ENCODE peak calls at places on chromosomes 6 and 20, in four cellular contexts. One of them, this sample, is unnamed.
A peak's percentile ranks its signal among the peaks of the same experiment; 100 is the strongest.

GRCh38 chr6:13418838-13419237 is 68.6 kb downstream of the GFOD1 start:
- DNase-seq in fibroblast of lung: no peak
- DNase-seq in MM.1S: no peak
- DNase-seq in foreskin keratinocyte: no peak
- DNase-seq in this sample: no peak

GRCh38 chr20:5148581-5148980 is 21.8 kb downstream of the CDS2 start:
- DNase-seq in foreskin keratinocyte: no peak
- DNase-seq in fibroblast of lung: no peak
- DNase-seq in MM.1S: no peak
- DNase-seq in this sample: no peak

GRCh38 chr6:139027620-139028182 is 844 bp upstream of the ABRACL start:
- DNase-seq in MM.1S: peak; percentile 7
- DNase-seq in fibroblast of lung: peak; percentile 45
- DNase-seq in foreskin keratinocyte: peak; percentile 61
- DNase-seq in this sample: peak; percentile 51

GRCh38 chr6:2725999-2726567 is 24.6 kb downstream of the MYLK4 start:
- DNase-seq in foreskin keratinocyte: no peak
- DNase-seq in fibroblast of lung: peak; percentile 79
- DNase-seq in MM.1S: no peak
- DNase-seq in this sample: peak; percentile 60

GRCh38 chr20:35849726-35850125 is 77.9 kb downstream of the PHF20 start:
- DNase-seq in MM.1S: no peak
- DNase-seq in fibroblast of lung: no peak
- DNase-seq in foreskin keratinocyte: no peak
- DNase-seq in this sample: no peak

GRCh38 chr6:63643862-63644261 is 8.3 kb downstream of the PHF3 start:
- DNase-seq in MM.1S: peak; percentile 25
- DNase-seq in fibroblast of lung: peak; percentile 16
- DNase-seq in foreskin keratinocyte: no peak
- DNase-seq in this sample: peak; percentile 15

GRCh38 chr6:108702106-108702851 is 141.6 kb downstream of the FOXO3 start:
- DNase-seq in fibroblast of lung: no peak
- DNase-seq in MM.1S: no peak
- DNase-seq in foreskin keratinocyte: no peak
- DNase-seq in this sample: no peak

GRCh38 chr6:41984623-41985022 is 43.0 kb upstream of the CCND3 start:
- DNase-seq in fibroblast of lung: no peak
- DNase-seq in foreskin keratinocyte: no peak
- DNase-seq in MM.1S: no peak
- DNase-seq in this sample: no peak

GRCh38 chr6:44489912-44490604 is 102.6 kb downstream of the CDC5L start:
- DNase-seq in MM.1S: no peak
- DNase-seq in foreskin keratinocyte: peak; percentile 97
- DNase-seq in fibroblast of lung: peak; percentile 99
- DNase-seq in this sample: no peak

GRCh38 chr20:57585466-57586213 is 24.7 kb downstream of the PCK1 start:
- DNase-seq in fibroblast of lung: no peak
- DNase-seq in MM.1S: no peak
- DNase-seq in foreskin keratinocyte: no peak
- DNase-seq in this sample: no peak

GRCh38 chr6:160093061-160093460 is 28.6 kb upstream of the SLC22A1 start:
- DNase-seq in fibroblast of lung: no peak
- DNase-seq in foreskin keratinocyte: no peak
- DNase-seq in MM.1S: no peak
- DNase-seq in this sample: no peak

GRCh38 chr20:11553603-11554002 is 364.1 kb upstream of the BTBD3 start:
- DNase-seq in MM.1S: no peak
- DNase-seq in foreskin keratinocyte: peak; percentile 19
- DNase-seq in fibroblast of lung: no peak
- DNase-seq in this sample: no peak

GRCh38 chr6:19714415-19715165 is 122.6 kb upstream of the ID4 start:
- DNase-seq in foreskin keratinocyte: no peak
- DNase-seq in fibroblast of lung: peak; percentile 34
- DNase-seq in MM.1S: no peak
- DNase-seq in this sample: no peak

GRCh38 chr6:143697401-143697800 is 19.6 kb downstream of the PHACTR2 start:
- DNase-seq in foreskin keratinocyte: no peak
- DNase-seq in MM.1S: no peak
- DNase-seq in fibroblast of lung: no peak
- DNase-seq in this sample: no peak

GRCh38 chr6:106631356-106631755 is 2.0 kb downstream of the QRSL1 start:
- DNase-seq in fibroblast of lung: peak; percentile 16
- DNase-seq in MM.1S: no peak
- DNase-seq in foreskin keratinocyte: no peak
- DNase-seq in this sample: no peak

GRCh38 chr6:108114861-108115597 is 40.5 kb upstream of the OSTM1 start:
- DNase-seq in MM.1S: no peak
- DNase-seq in fibroblast of lung: peak; percentile 82
- DNase-seq in foreskin keratinocyte: peak; percentile 42
- DNase-seq in this sample: no peak

DNA sequence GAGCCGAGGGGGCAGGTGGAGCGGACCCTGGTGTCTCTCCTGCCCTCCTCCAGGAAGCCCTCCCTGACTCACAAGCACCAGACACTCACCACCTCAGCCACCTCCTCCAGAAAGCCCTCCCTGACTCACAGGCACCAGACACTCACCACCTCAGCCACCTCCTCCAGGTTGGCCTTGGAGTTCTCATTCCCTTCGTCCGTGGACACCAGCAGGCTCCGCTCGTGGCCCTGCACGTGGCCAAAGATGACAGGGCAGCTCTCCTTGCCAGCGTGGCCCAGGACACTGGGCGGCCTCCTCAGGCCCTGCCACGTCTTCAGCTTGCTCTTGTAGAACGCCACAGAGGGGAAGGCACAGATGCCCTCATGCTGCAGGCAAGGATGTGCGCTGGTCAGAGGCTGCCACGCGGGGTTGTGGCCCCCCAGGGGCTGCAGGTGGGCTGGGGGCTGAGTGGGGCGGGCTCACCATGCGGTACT is 6.4 kb downstream of the FNDC11 start:
- DNase-seq in MM.1S: no peak
- DNase-seq in fibroblast of lung: no peak
- DNase-seq in foreskin keratinocyte: no peak
- DNase-seq in this sample: no peak
- TF ChIP-seq CTCF in MM.1S: no peak
- TF ChIP-seq CTCF in fibroblast of lung: no peak
- TF ChIP-seq CTCF in foreskin keratinocyte: no peak
- TF ChIP-seq CTCF in this sample: no peak

GRCh38 chr6:165858571-165858970 is 195.5 kb upstream of the PDE10A start:
- DNase-seq in MM.1S: no peak
- DNase-seq in foreskin keratinocyte: no peak
- DNase-seq in fibroblast of lung: no peak
- DNase-seq in this sample: no peak
- TF ChIP-seq CTCF in MM.1S: no peak
- TF ChIP-seq CTCF in foreskin keratinocyte: no peak
- TF ChIP-seq CTCF in fibroblast of lung: no peak
- TF ChIP-seq CTCF in this sample: no peak

GRCh38 chr6:100173211-100173610 is 179.2 kb upstream of the MCHR2 start:
- DNase-seq in foreskin keratinocyte: no peak
- DNase-seq in MM.1S: no peak
- DNase-seq in fibroblast of lung: no peak
- DNase-seq in this sample: no peak

GRCh38 chr6:100175814-100176275 is 181.8 kb upstream of the MCHR2 start:
- DNase-seq in fibroblast of lung: peak; percentile 95
- DNase-seq in foreskin keratinocyte: no peak
- DNase-seq in MM.1S: no peak
- DNase-seq in this sample: no peak

GRCh38 chr6:100176951-100177710 is 183.1 kb upstream of the MCHR2 start:
- DNase-seq in foreskin keratinocyte: no peak
- DNase-seq in fibroblast of lung: peak; percentile 2
- DNase-seq in MM.1S: no peak
- DNase-seq in this sample: no peak

GRCh38 chr6:100177956-100178355 is 183.9 kb upstream of the MCHR2 start:
- DNase-seq in foreskin keratinocyte: no peak
- DNase-seq in fibroblast of lung: peak; percentile 5
- DNase-seq in MM.1S: no peak
- DNase-seq in this sample: no peak

DNA sequence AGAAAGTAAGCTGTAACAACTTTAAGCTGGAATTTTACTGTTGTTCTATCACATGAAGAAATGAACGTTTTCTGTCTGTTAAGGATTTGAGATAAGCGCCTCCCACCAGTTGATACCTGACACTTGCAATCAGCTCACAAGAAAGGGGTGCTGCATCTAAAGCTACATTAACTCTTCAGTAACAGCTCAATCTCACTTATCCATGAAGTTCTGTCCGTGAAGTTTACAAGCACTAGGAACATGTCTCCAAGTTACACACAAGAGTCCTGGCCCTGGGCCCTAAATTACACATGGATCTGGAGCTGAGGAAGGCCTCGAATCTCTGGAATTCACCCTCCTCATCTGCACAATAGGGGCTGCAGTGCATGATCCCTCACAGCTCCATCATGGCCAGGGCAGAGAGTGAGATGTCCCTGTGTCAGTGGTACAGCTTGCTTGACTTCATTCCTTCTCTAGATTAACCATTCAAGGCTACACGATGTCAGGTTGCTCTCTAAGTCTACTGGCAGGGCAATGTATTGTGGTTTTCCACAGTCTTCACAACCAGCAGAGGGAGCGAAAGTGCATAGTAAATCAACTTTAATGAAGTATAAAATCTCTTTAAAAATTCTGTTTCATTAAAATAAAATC is 182.4 kb upstream of the MCHR2 start:
- DNase-seq in MM.1S: peak; percentile 9
- DNase-seq in foreskin keratinocyte: peak; percentile 31
- DNase-seq in fibroblast of lung: peak; percentile 62
- DNase-seq in this sample: no peak
- TF ChIP-seq CTCF in MM.1S: peak; percentile 43
- TF ChIP-seq CTCF in foreskin keratinocyte: peak; percentile 69
- TF ChIP-seq CTCF in fibroblast of lung: peak; percentile 65
- TF ChIP-seq CTCF in this sample: peak; percentile 27

GRCh38 chr20:20051767-20052073 is 546 bp downstream of the CRNKL1 start:
- DNase-seq in foreskin keratinocyte: no peak
- DNase-seq in MM.1S: no peak
- DNase-seq in fibroblast of lung: no peak
- DNase-seq in this sample: peak; percentile 11

DNA sequence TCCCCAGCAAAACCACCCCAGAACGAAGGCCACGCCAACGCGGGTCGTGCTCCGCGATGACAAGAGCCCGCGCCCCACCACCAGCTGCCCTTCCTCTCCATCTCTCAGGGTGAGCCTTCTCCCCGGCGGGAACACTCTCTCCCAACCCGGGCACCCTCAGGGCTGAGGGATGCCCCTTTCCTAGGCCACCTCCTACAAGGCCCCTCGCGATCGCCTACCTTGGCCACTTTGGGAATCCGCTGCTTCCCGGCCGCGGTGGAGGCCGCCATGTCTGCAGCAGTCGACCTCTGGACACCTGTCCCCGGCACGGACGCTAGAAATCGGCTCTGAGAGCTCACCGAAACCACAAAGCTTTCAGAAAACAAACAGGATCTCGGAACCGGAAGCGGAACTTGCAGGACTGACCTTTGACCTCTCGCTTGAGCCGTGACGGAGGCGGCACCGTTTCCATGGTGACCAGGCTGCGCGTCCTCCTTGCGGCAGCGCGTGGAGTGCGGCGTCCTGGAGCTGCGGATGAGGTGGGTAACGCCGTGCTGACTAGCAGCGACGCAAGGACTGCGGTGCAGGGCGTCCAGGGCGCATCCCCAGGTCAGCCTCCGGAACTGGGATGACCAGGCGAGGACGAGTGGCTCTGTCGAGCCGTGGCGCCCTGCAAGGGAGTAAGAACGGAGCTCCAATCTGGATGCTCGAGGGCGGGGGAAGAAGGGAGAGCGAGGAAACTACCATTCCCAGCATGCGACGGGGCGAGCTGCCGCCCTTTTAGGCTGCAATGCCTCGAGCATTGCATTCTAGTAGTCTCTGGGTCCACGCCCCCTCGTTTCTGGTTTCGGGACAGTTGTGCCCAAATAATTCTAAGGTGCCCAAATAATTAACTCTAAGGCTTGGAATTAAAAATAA is at the start of the genes CFAP61 and CRNKL1:
- DNase-seq in fibroblast of lung: peak; percentile 93
- DNase-seq in foreskin keratinocyte: peak; percentile 95
- DNase-seq in MM.1S: peak; percentile 100
- DNase-seq in this sample: peak; percentile 95
- TF ChIP-seq CTCF in fibroblast of lung: no peak
- TF ChIP-seq CTCF in foreskin keratinocyte: no peak
- TF ChIP-seq CTCF in MM.1S: no peak
- TF ChIP-seq CTCF in this sample: no peak

This sample was measured in GM10248.